ENCODE peak calls at places on chromosomes 12 and 14, in six cellular contexts. K is GM12864; P is HFF-Myc; F is uterus; Y is OCI-LY7; I is CD8-positive, alpha-beta T cell. H is an unnamed sample.

GRCh38 chr14:28297559-28297958 is 469.0 kb upstream of the FOXG1 start:
- DNase-seq in P (no peak), I (no peak), Y (no peak), K (no peak), F (no peak), H (peak; percentile 32)

GRCh38 chr14:71594828-71595227 is 337.4 kb upstream of the RGS6 start:
- DNase-seq in Y (no peak), I (no peak), F (no peak), K (no peak), P (peak; percentile 47), H (peak; percentile 45)

GRCh38 chr14:71437870-71438269 is 494.4 kb upstream of the RGS6 start:
- DNase-seq in F (no peak), Y (no peak), P (no peak), I (no peak), K (no peak), H (peak; percentile 28)

GRCh38 chr12:12655061-12655460 is 40.9 kb downstream of the GPR19 start:
- DNase-seq in Y (no peak), I (no peak), K (no peak), F (no peak), P (no peak), H (peak; percentile 6)

GRCh38 chr12:93453633-93454032 is 11.9 kb upstream of the UBE2N start:
- DNase-seq in K (no peak), P (no peak), Y (no peak), F (no peak), I (no peak), H (peak; percentile 38)

GRCh38 chr14:22884721-22885523 is 1.9 kb downstream of the REM2 start:
- DNase-seq in I (no peak), P (no peak), F (no peak), Y (no peak), K (no peak), H (no peak)

GRCh38 chr14:31583043-31583442 is 21.8 kb downstream of the NUBPL start:
- DNase-seq in K (no peak), P (no peak), F (no peak), I (no peak), Y (no peak), H (no peak)

GRCh38 chr12:111616177-111616623 is 17.1 kb upstream of the ATXN2 start:
- DNase-seq in F (peak; percentile 22), Y (no peak), P (no peak), K (no peak), I (no peak), H (no peak)

GRCh38 chr14:90511795-90512331 is 115.0 kb downstream of the CALM1 start:
- DNase-seq in I (no peak), F (no peak), Y (no peak), K (no peak), P (no peak), H (no peak)

GRCh38 chr14:78746086-78746595 is 576.0 kb downstream of the NRXN3 start:
- DNase-seq in P (no peak), K (no peak), I (no peak), Y (no peak), F (no peak), H (no peak)

GRCh38 chr14:30297856-30298255 is 261.1 kb upstream of the G2E3 start:
- DNase-seq in K (no peak), I (no peak), P (no peak), F (no peak), Y (no peak), H (no peak)

GRCh38 chr12:127677537-127678131 is 589.3 kb upstream of the TMEM132C start:
- DNase-seq in I (peak; percentile 2), Y (peak; percentile 57), P (peak; percentile 60), K (peak; percentile 2), F (peak; percentile 65), H (peak; percentile 88)

GRCh38 chr12:69904761-69905160 is 79.7 kb downstream of the MYRFL start:
- DNase-seq in I (no peak), F (no peak), Y (no peak), P (no peak), K (no peak), H (peak; percentile 68)

GRCh38 chr12:43847427-43847826 is 11.5 kb downstream of the TMEM117 start:
- DNase-seq in K (no peak), Y (no peak), I (no peak), F (no peak), P (no peak), H (peak; percentile 52)

GRCh38 chr12:106915635-106916026 is 40.1 kb upstream of the TMEM263 start:
- DNase-seq in F (no peak), I (no peak), P (no peak), Y (no peak), K (no peak), H (no peak)

GRCh38 chr14:68247281-68247680 is 427.7 kb downstream of the RAD51B start:
- DNase-seq in Y (no peak), P (no peak), I (no peak), F (no peak), K (no peak), H (no peak)
- H3K4me3 ChIP-seq in Y (no peak overlapping the region), P (no peak overlapping the region), I (no peak overlapping the region), F (no peak overlapping the region), K (no peak overlapping the region), H (no peak overlapping the region)

GRCh38 chr14:35229084-35229483 is 63.1 kb upstream of the PSMA6 start:
- DNase-seq in K (no peak), P (no peak), F (no peak), Y (no peak), I (no peak), H (no peak)

GRCh38 chr14:35234007-35234406 is 58.2 kb upstream of the PSMA6 start:
- DNase-seq in Y (no peak), F (no peak), I (no peak), P (peak; percentile 10), K (no peak), H (no peak)

GRCh38 chr14:35231207-35231755 is 60.9 kb upstream of the PSMA6 start:
- DNase-seq in F (no peak), K (no peak), P (no peak), I (no peak), Y (no peak), H (no peak)

GRCh38 chr14:35224615-35225014 is 67.6 kb upstream of the PSMA6 start:
- DNase-seq in Y (no peak), K (no peak), F (no peak), I (no peak), P (no peak), H (no peak)

DNA sequence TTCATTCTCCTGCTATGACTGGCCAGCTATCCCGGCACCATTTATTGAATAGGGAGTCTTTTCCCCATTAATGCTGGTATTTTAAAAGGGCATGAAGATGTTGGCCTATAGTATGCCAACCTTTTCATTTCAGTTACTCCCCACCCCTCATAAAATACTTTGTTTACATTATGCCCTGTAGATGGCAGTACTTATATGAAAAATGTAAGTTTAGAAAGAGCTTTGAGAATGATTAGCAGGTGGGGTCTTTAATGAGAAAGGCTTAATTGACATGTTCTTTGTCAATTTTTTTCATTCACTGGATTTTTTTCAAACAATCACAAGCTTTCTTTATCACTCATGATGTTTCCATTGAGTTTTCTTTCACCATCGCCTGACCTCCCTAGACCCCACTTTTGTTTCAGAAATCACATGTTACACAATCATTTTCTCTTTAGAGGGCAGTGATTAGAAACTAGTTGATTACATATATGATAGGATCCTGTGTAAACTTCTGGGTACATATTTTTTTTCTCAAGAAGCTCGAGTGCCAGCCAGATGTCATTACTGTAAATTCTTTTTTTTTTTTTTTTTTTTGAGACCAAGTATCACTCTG is 62.6 kb upstream of the PSMA6 start:
- DNase-seq in Y (peak; percentile 61), I (no peak), P (no peak), F (no peak), K (no peak), H (no peak)
- TF ChIP-seq CTCF in Y (peak; percentile 87), I (peak; percentile 45), P (no peak), F (peak; percentile 11), K (peak; percentile 28), H (peak; percentile 21)

GRCh38 chr12:48788522-48788851 is 402 bp downstream of the ADCY6 start:
- DNase-seq in P (no peak), Y (no peak), K (no peak), I (no peak), F (no peak), H (no peak)

GRCh38 chr12:48788852-48789775 is at the start of gene ADCY6:
- DNase-seq in K (no peak), P (no peak), I (no peak), F (peak; percentile 76), Y (no peak), H (peak; percentile 79)

GRCh38 chr12:48787791-48788521 is 933 bp downstream of the ADCY6 start:
- DNase-seq in I (no peak), K (no peak), Y (no peak), P (no peak), F (no peak), H (no peak)

GRCh38 chr12:48789858-48790326 is 1.0 kb upstream of the ADCY6 start:
- DNase-seq in Y (no peak), F (no peak), K (no peak), P (no peak), I (no peak), H (no peak)

DNA sequence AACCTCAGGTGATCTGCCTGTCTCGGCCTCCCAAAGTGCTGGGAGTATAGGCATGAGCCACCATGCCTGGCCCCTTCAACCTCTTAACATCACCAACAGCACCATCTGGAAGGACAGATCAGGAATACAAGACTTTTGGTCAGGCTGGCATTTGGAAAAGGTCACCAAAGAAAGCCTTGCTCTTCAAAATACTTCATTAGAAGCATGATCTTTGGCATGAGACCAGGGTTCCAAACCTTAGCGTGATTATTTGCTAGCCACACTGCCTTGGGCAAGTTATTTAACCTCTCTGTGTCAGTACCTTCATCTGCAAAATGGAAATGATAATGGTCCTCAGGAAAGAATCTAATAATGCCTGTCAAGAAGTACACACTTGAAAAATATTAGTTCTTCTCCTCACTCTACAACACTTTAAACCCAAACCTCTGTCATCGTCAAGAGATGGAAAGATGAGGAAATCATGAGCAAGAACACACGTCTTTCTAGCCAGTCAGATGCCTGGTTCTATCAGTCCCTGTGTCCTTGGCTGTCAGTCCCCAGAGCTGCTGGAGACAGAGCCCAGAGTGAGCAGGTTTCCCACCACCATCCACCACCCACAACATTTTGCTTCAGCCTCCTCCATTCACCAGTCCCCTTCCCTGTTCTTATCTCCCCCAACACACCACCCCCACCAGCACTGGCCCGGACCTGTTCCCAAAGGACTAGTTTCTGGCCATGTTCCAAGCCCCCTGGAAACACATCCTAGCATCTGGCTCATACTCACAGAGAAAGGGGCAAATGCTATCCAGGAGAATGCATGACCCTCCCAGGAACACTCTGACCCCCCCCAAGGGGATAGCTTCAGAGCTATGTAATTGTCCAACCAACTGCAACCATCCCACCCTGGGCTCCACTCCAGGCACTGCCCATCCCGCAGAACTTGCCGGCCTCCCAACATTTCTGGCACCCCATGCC is 2.0 kb downstream of the ADCY6 start:
- DNase-seq in I (no peak), P (no peak), F (peak; percentile 33), K (no peak), Y (no peak), H (no peak)
- H3K4me3 ChIP-seq in I (no peak overlapping the region), P (peak overlapping the region; percentile 70), F (peak overlapping the region; percentile 81), K (no peak overlapping the region), Y (no peak overlapping the region), H (peak overlapping the region; percentile 83)

GRCh38 chr14:64465208-64465821 is at the start of gene AKAP5:
- DNase-seq in Y (peak; percentile 60), K (no peak), F (peak; percentile 63), I (peak; percentile 42), P (no peak), H (peak; percentile 23)

GRCh38 chr14:64467131-64467530 is 1.8 kb downstream of the AKAP5 start:
- DNase-seq in I (no peak), Y (no peak), P (no peak), F (no peak), K (no peak), H (no peak)

GRCh38 chr14:64463873-64464272 is 1.4 kb upstream of the AKAP5 start:
- DNase-seq in K (no peak), Y (no peak), I (no peak), P (no peak), F (no peak), H (no peak)

GRCh38 chr14:64464695-64465094 is 604 bp upstream of the AKAP5 start:
- DNase-seq in I (no peak), F (no peak), Y (no peak), K (no peak), P (no peak), H (no peak)

GRCh38 chr14:64465856-64466554 is 706 bp downstream of the AKAP5 start:
- DNase-seq in I (no peak), F (peak; percentile 48), P (no peak), Y (no peak), K (no peak), H (peak; percentile 60)
- TF ChIP-seq CTCF in I (no peak), F (peak; percentile 37), P (peak; percentile 32), Y (no peak), K (no peak), H (peak; percentile 45)

H was measured in astrocyte of the spinal cord.